ENCODE peak calls at places on chromosome 6, in eight cellular contexts. Q, C, F, O, R, G, X and H are unnamed samples.
A peak's percentile ranks its signal among the peaks of the same experiment; 100 is the strongest.

GRCh38 chr6:16523550-16524379 is 237.5 kb downstream of the ATXN1 start:
- DNase-seq in Q (peak; percentile 33), C (peak; percentile 97), F (no peak), O (no peak), R (peak; percentile 43), G (peak; percentile 75), X (no peak), H (no peak)

GRCh38 chr6:5471044-5471443 is 209.7 kb downstream of the FARS2 start:
- DNase-seq in Q (peak; percentile 45), C (peak; percentile 73), F (peak; percentile 55), O (peak; percentile 65), R (no peak), G (peak; percentile 67), X (peak; percentile 74), H (peak; percentile 69)

GRCh38 chr6:121434037-121434770 is 1.2 kb upstream of the GJA1 start:
- DNase-seq in Q (no peak), C (no peak), F (no peak), O (no peak), R (peak; percentile 31), G (no peak), X (no peak), H (no peak)

GRCh38 chr6:5190467-5190866 is 70.3 kb downstream of the LYRM4 start:
- DNase-seq in Q (no peak), C (peak; percentile 96), F (no peak), O (no peak), R (no peak), G (peak; percentile 90), X (peak; percentile 89), H (no peak)

GRCh38 chr6:10219510-10219909 is 195.4 kb downstream of the TFAP2A start:
- DNase-seq in Q (no peak), C (no peak), F (no peak), O (no peak), R (no peak), G (no peak), X (no peak), H (no peak)

GRCh38 chr6:42520786-42521607 is 42.8 kb upstream of the UBR2 start:
- DNase-seq in Q (no peak), C (peak; percentile 20), F (no peak), O (no peak), R (no peak), G (peak; percentile 19), X (peak; percentile 92), H (no peak)

GRCh38 chr6:149368065-149368464 is 32.0 kb upstream of the SUMO4 start:
- DNase-seq in Q (no peak), C (no peak), F (no peak), O (no peak), R (no peak), G (no peak), X (no peak), H (no peak)

GRCh38 chr6:167761794-167762258 is 64.9 kb upstream of the AFDN start:
- DNase-seq in Q (no peak), C (peak; percentile 16), F (no peak), O (no peak), R (no peak), G (no peak), X (no peak), H (no peak)

GRCh38 chr6:42417641-42418112 is 34.0 kb downstream of the TRERF1 start:
- DNase-seq in Q (no peak), C (peak; percentile 33), F (no peak), O (no peak), R (no peak), G (no peak), X (no peak), H (no peak)

GRCh38 chr6:115706324-115706723 is 354.4 kb downstream of the FRK start:
- DNase-seq in Q (no peak), C (no peak), F (no peak), O (no peak), R (no peak), G (no peak), X (no peak), H (no peak)

GRCh38 chr6:92124126-92124525 is 1295.2 kb downstream of the EPHA7 start:
- DNase-seq in Q (no peak), C (peak; percentile 16), F (no peak), O (no peak), R (no peak), G (peak; percentile 63), X (peak; percentile 74), H (no peak)

GRCh38 chr6:30142665-30143064 is 6.7 kb downstream of the TRIM40 start:
- DNase-seq in Q (no peak), C (no peak), F (no peak), O (no peak), R (no peak), G (no peak), X (no peak), H (no peak)

GRCh38 chr6:73704260-73704659 is 8.3 kb downstream of the CD109 start:
- DNase-seq in Q (no peak), C (peak; percentile 84), F (no peak), O (no peak), R (no peak), G (peak; percentile 96), X (peak; percentile 92), H (no peak)

GRCh38 chr6:129243377-129243776 is 360.4 kb downstream of the LAMA2 start:
- DNase-seq in Q (no peak), C (no peak), F (no peak), O (no peak), R (no peak), G (no peak), X (no peak), H (no peak)

GRCh38 chr6:40185486-40185885 is 251.2 kb upstream of the MOCS1 start:
- DNase-seq in Q (no peak), C (no peak), F (no peak), O (no peak), R (no peak), G (no peak), X (no peak), H (no peak)

GRCh38 chr6:163170294-163170883 is 244.1 kb upstream of the QKI start:
- DNase-seq in Q (no peak), C (peak; percentile 19), F (no peak), O (no peak), R (no peak), G (no peak), X (peak; percentile 33), H (no peak)

GRCh38 chr6:144786825-144787224 is 501.7 kb downstream of the UTRN start:
- DNase-seq in Q (no peak), C (no peak), F (no peak), O (no peak), R (no peak), G (no peak), X (no peak), H (no peak)

GRCh38 chr6:158047120-158047518 is 65.5 kb downstream of the SYNJ2 start:
- DNase-seq in Q (no peak), C (no peak), F (no peak), O (peak; percentile 20), R (no peak), G (no peak), X (peak; percentile 58), H (no peak)

GRCh38 chr6:101663099-101663498 is 269.6 kb downstream of the GRIK2 start:
- DNase-seq in Q (no peak), C (no peak), F (no peak), O (no peak), R (no peak), G (no peak), X (no peak), H (no peak)

GRCh38 chr6:11427827-11428245 is 109.7 kb upstream of the TMEM170B start:
- DNase-seq in Q (no peak), C (no peak), F (no peak), O (no peak), R (no peak), G (no peak), X (peak; percentile 69), H (no peak)

GRCh38 chr6:44859901-44860410 is 468.2 kb upstream of the RUNX2 start:
- DNase-seq in Q (no peak), C (no peak), F (no peak), O (no peak), R (no peak), G (no peak), X (no peak), H (no peak)

GRCh38 chr6:157023958-157024357 is 246.8 kb downstream of the ARID1B start:
- DNase-seq in Q (no peak), C (peak; percentile 66), F (no peak), O (no peak), R (no peak), G (peak; percentile 94), X (no peak), H (no peak)

GRCh38 chr6:40535105-40535783 is 51.9 kb downstream of the LRFN2 start:
- DNase-seq in Q (no peak), C (no peak), F (no peak), O (no peak), R (no peak), G (no peak), X (no peak), H (no peak)

GRCh38 chr6:11231564-11232176 is 798 bp downstream of the NEDD9 start:
- DNase-seq in Q (no peak), C (no peak), F (no peak), O (no peak), R (no peak), G (peak; percentile 15), X (peak; percentile 61), H (no peak)

GRCh38 chr6:37048851-37049734 is 43.6 kb downstream of the FGD2 start:
- DNase-seq in Q (peak; percentile 35), C (peak; percentile 90), F (peak; percentile 90), O (no peak), R (peak; percentile 71), G (peak; percentile 83), X (peak; percentile 71), H (no peak)
- H3K27ac ChIP-seq in Q (peak overlapping the region; percentile 64), C (no peak overlapping the region), F (peak overlapping the region; percentile 77), O (peak overlapping the region; percentile 76), R (peak overlapping the region; percentile 54), G (no peak overlapping the region), X (no peak overlapping the region), H (no peak overlapping the region)

GRCh38 chr6:110476046-110476849 is at the start of gene SLC22A16:
- DNase-seq in Q (no peak), C (peak; percentile 29), F (peak; percentile 11), O (peak; percentile 62), R (no peak), G (peak; percentile 16), X (no peak), H (no peak)
- H3K4me3 ChIP-seq in Q (no peak within 1 kb of the TSS), C (no peak within 1 kb of the TSS), F (no peak within 1 kb of the TSS), O (peak within 1 kb of the TSS; percentile 43), R (peak within 1 kb of the TSS; percentile 29), G (peak within 1 kb of the TSS; percentile 39), X (no peak within 1 kb of the TSS), H (peak within 1 kb of the TSS; percentile 62)

DNA sequence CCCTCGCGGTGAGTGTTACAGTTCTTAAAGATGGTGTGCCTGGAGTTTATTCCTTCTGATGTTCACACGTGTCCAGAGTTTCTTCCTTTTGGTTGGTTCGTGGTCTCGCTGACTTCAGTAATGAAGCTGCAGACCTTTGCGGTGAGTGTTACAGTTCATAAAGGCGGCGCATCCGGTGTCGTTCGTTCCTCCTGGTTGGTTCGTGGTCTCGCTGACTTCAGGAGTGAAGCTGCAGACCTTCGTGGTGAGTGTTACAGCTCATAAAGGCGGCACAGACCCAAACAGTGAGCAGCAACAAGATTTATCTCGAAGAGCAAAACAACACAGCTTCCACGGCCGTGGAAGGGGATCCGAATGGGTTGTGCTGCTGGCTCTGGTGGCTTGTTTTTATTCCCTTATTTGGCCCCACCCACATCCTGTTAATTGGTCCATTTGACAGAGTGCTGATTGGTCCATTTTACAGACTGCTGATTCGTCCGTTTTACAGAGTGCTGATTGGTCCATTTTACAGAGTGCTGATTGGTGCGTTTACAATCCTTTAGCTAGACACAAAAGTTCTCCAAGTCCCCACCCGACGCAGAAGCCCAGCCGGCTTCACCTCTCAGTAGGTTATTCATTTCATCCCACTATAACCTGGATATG is 48.2 kb upstream of the ARG1 start:
- DNase-seq in Q (no peak), C (no peak), F (no peak), O (no peak), R (no peak), G (no peak), X (no peak), H (no peak)
- TF ChIP-seq CTCF in Q (no peak), C (no peak), F (no peak), O (no peak), R (no peak), G (no peak), X (no peak), H (no peak)

GRCh38 chr6:165556116-165556843 is 106.8 kb downstream of the PDE10A start:
- DNase-seq in Q (no peak), C (peak; percentile 66), F (peak; percentile 47), O (no peak), R (no peak), G (peak; percentile 17), X (peak; percentile 66), H (no peak)
- H3K27ac ChIP-seq in Q (no peak overlapping the region), C (no peak overlapping the region), F (peak overlapping the region; percentile 28), O (no peak overlapping the region), R (peak overlapping the region; percentile 9), G (no peak overlapping the region), X (no peak overlapping the region), H (no peak overlapping the region)